ENCODE peak calls at places on chromosomes 11 and 22, in ten cellular contexts. V is IMR-90, X is GM23248, O is mesendoderm, Z is astrocyte, F is trophoblast cell, M is adipocyte, D is kidney, K is HCT116, P is H9. L is an unnamed sample.

GRCh38 chr11:110071197-110071596 is 22.0 kb upstream of the ZC3H12C start:
- DNase-seq in K (no peak), V (no peak), X (no peak), Z (no peak), P (no peak), D (no peak), F (no peak), O (no peak), M (no peak), L (no peak)

GRCh38 chr11:100830295-100830694 is 143.2 kb downstream of the ARHGAP42 start:
- DNase-seq in Z (peak), D (peak), M (no peak), V (no peak), F (no peak), K (no peak), X (no peak), O (no peak), P (no peak), L (no peak)

GRCh38 chr22:36773935-36774334 is 2.0 kb downstream of the IFT27 start:
- DNase-seq in D (no peak), M (peak), K (no peak), Z (no peak), P (no peak), X (peak), F (peak), V (peak), O (peak), L (no peak)

GRCh38 chr11:131375936-131376335 is 5.5 kb downstream of the NTM start:
- DNase-seq in K (no peak), F (no peak), D (no peak), M (no peak), X (no peak), Z (no peak), P (no peak), V (no peak), O (no peak), L (no peak)

GRCh38 chr11:132718711-132719641 is 813.3 kb downstream of the OPCML start:
- DNase-seq in F (no peak), O (peak), X (peak), M (no peak), P (no peak), D (no peak), V (peak), Z (peak), K (no peak), L (no peak)

GRCh38 chr11:22920939-22921565 is 60.8 kb upstream of the CCDC179 start:
- DNase-seq in D (no peak), V (peak), O (peak), K (no peak), F (peak), P (peak), Z (peak), M (peak), X (peak), L (no peak)

GRCh38 chr22:45819305-45819704 is 147.7 kb downstream of the ATXN10 start:
- DNase-seq in P (no peak), D (no peak), Z (no peak), V (no peak), X (no peak), K (no peak), O (no peak), M (no peak), F (no peak), L (no peak)

GRCh38 chr11:32154275-32154674 is 63.4 kb downstream of the RCN1 start:
- DNase-seq in O (peak), K (peak), P (no peak), F (no peak), V (peak), Z (peak), X (peak), D (no peak), M (no peak), L (no peak)

GRCh38 chr22:23031795-23032194 is 38.5 kb upstream of the GNAZ start:
- DNase-seq in K (no peak), M (no peak), D (no peak), Z (no peak), F (no peak), P (no peak), V (no peak), X (no peak), O (peak), L (no peak)

GRCh38 chr11:114291381-114291780 is 4.8 kb upstream of the NNMT start:
- DNase-seq in V (peak), M (peak), X (peak), D (no peak), K (no peak), F (peak), O (no peak), Z (peak), P (no peak), L (no peak)
- H3K9ac ChIP-seq in V (no peak), M (peak), X (peak), D (no peak), K (no peak), F (no peak), O (no peak), Z (peak), P (no peak), L (no peak)

GRCh38 chr22:49451070-49451840 is 376.4 kb downstream of the BRD1 start:
- DNase-seq in K (no peak), M (no peak), P (no peak), X (no peak), F (no peak), Z (no peak), D (no peak), V (no peak), O (no peak), L (no peak)

GRCh38 chr22:49450521-49450920 is 377.2 kb downstream of the BRD1 start:
- DNase-seq in M (no peak), D (no peak), V (no peak), Z (no peak), P (peak), X (no peak), F (peak), O (peak), K (no peak), L (no peak)

GRCh38 chr22:49448546-49448945 is 379.1 kb downstream of the BRD1 start:
- DNase-seq in Z (no peak), O (no peak), P (no peak), X (no peak), M (no peak), F (no peak), D (no peak), K (no peak), V (no peak), L (no peak)

GRCh38 chr22:49449377-49449776 is 378.3 kb downstream of the BRD1 start:
- DNase-seq in D (no peak), Z (no peak), K (no peak), M (no peak), F (no peak), X (no peak), V (no peak), O (no peak), P (no peak), L (no peak)

GRCh38 chr22:49449811-49450386 is 377.8 kb downstream of the BRD1 start:
- DNase-seq in P (peak), M (no peak), O (peak), F (no peak), Z (no peak), D (no peak), X (no peak), V (no peak), K (no peak), L (no peak)
- H3K9ac ChIP-seq in P (no peak), M (no peak), O (peak), F (no peak), Z (no peak), D (no peak), X (no peak), V (no peak), K (no peak), L (no peak)

GRCh38 chr22:50267591-50268390 is 2.4 kb downstream of the MAPK11 start:
- DNase-seq in K (no peak), X (peak), P (peak), V (peak), Z (no peak), D (no peak), M (peak), F (peak), O (no peak), L (no peak)
- H3K9ac ChIP-seq in K (no peak), X (no peak), P (no peak), V (no peak), Z (no peak), D (no peak), M (peak), F (no peak), O (no peak), L (no peak)

GRCh38 chr11:34632105-34632780 is 11.3 kb downstream of the EHF start:
- DNase-seq in O (peak), M (peak), V (no peak), Z (no peak), K (no peak), F (no peak), X (peak), P (no peak), D (no peak), L (no peak)
- H3K9ac ChIP-seq in O (no peak), M (no peak), V (no peak), Z (no peak), K (peak), F (no peak), X (no peak), P (no peak), D (peak), L (no peak)

GRCh38 chr22:25849514-25849913 is 107.5 kb downstream of the MYO18B start:
- DNase-seq in K (no peak), D (no peak), O (no peak), M (no peak), V (no peak), Z (no peak), P (no peak), X (no peak), F (no peak), L (no peak)

GRCh38 chr22:25853078-25853477 is 111.1 kb downstream of the MYO18B start:
- DNase-seq in M (no peak), V (no peak), P (no peak), F (no peak), K (no peak), D (no peak), O (no peak), Z (no peak), X (peak), L (no peak)

GRCh38 chr22:25852223-25852622 is 110.2 kb downstream of the MYO18B start:
- DNase-seq in D (no peak), V (no peak), O (no peak), F (no peak), P (no peak), X (no peak), K (no peak), M (no peak), Z (no peak), L (no peak)

GRCh38 chr22:25853501-25853900 is 111.5 kb downstream of the MYO18B start:
- DNase-seq in X (peak), F (no peak), V (no peak), O (no peak), Z (no peak), D (no peak), M (no peak), P (no peak), K (no peak), L (no peak)

GRCh38 chr22:25853902-25854301 is 111.9 kb downstream of the MYO18B start:
- DNase-seq in Z (no peak), O (peak), X (peak), P (no peak), D (no peak), K (peak), V (no peak), F (no peak), M (no peak), L (no peak)
- H3K9ac ChIP-seq in Z (no peak), O (no peak), X (no peak), P (no peak), D (no peak), K (no peak), V (no peak), F (no peak), M (no peak), L (no peak)

DNA sequence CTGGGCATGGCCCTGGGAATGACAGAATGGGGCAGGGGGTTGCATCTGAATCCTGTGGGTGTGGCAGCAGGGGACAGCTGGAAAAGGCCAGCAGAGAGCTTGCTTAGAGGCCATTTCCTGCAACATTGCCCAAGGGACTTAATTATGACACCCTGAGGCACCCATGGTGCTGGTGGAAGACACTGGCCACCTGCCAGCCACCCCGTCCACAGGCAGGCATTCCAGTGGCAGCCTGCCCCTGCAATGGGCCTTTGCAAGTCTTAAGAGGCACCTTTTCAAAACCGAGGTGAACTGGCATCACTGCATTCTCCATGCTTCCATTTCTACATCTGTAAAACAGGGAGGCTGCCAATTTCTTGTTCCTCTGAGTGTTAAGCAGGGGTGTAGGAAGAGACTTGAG is 21.6 kb upstream of the SUSD2 start:
- DNase-seq in K (no peak), V (no peak), Z (no peak), M (no peak), F (peak), O (no peak), P (no peak), X (no peak), D (no peak), L (no peak)
- H3K9ac ChIP-seq in K (no peak), V (no peak), Z (no peak), M (no peak), F (no peak), O (no peak), P (no peak), X (no peak), D (no peak), L (no peak)

L was measured in SK-N-MC.